ENCODE peak calls at places on chromosomes 5 and 9, in ten cellular contexts. One of them, this sample, is unnamed.

GRCh38 chr9:136683173-136683745 is 4.0 kb downstream of the AGPAT2 start:
- DNase-seq in OCI-LY7: no peak
- DNase-seq in adrenal gland: no peak
- DNase-seq in hepatocyte: no peak
- DNase-seq in mammary epithelial cell: no peak
- DNase-seq in GM12865: no peak
- DNase-seq in H1: peak; percentile 49
- DNase-seq in CD8-positive, alpha-beta T cell: no peak
- DNase-seq in Caco-2: no peak
- DNase-seq in ovary: no peak
- DNase-seq in this sample: no peak

GRCh38 chr9:34508951-34509350 is 13.8 kb downstream of the ENHO start:
- DNase-seq in ovary: no peak
- DNase-seq in adrenal gland: no peak
- DNase-seq in OCI-LY7: no peak
- DNase-seq in GM12865: no peak
- DNase-seq in hepatocyte: no peak
- DNase-seq in Caco-2: no peak
- DNase-seq in H1: no peak
- DNase-seq in mammary epithelial cell: no peak
- DNase-seq in CD8-positive, alpha-beta T cell: no peak
- DNase-seq in this sample: no peak

GRCh38 chr9:18989865-18990264 is 43.1 kb downstream of the SAXO1 start:
- DNase-seq in GM12865: no peak
- DNase-seq in OCI-LY7: no peak
- DNase-seq in ovary: no peak
- DNase-seq in CD8-positive, alpha-beta T cell: no peak
- DNase-seq in Caco-2: no peak
- DNase-seq in hepatocyte: no peak
- DNase-seq in H1: no peak
- DNase-seq in adrenal gland: no peak
- DNase-seq in mammary epithelial cell: no peak
- DNase-seq in this sample: no peak

GRCh38 chr5:20649966-20650365 is 662.0 kb upstream of the CDH18 start:
- DNase-seq in hepatocyte: no peak
- DNase-seq in CD8-positive, alpha-beta T cell: no peak
- DNase-seq in mammary epithelial cell: no peak
- DNase-seq in OCI-LY7: no peak
- DNase-seq in ovary: no peak
- DNase-seq in adrenal gland: no peak
- DNase-seq in GM12865: no peak
- DNase-seq in H1: no peak
- DNase-seq in Caco-2: no peak
- DNase-seq in this sample: no peak

GRCh38 chr9:136222166-136222895 is 17.4 kb upstream of the LHX3 start:
- DNase-seq in ovary: no peak
- DNase-seq in GM12865: no peak
- DNase-seq in adrenal gland: no peak
- DNase-seq in mammary epithelial cell: no peak
- DNase-seq in CD8-positive, alpha-beta T cell: no peak
- DNase-seq in H1: no peak
- DNase-seq in hepatocyte: no peak
- DNase-seq in OCI-LY7: no peak
- DNase-seq in Caco-2: no peak
- DNase-seq in this sample: no peak

GRCh38 chr9:73157811-73158210 is 6.1 kb downstream of the ANXA1 start:
- DNase-seq in adrenal gland: no peak
- DNase-seq in CD8-positive, alpha-beta T cell: no peak
- DNase-seq in Caco-2: no peak
- DNase-seq in hepatocyte: no peak
- DNase-seq in mammary epithelial cell: no peak
- DNase-seq in GM12865: no peak
- DNase-seq in OCI-LY7: no peak
- DNase-seq in H1: no peak
- DNase-seq in ovary: no peak
- DNase-seq in this sample: no peak

GRCh38 chr5:52269853-52270252 is 517.9 kb upstream of the ITGA1 start:
- DNase-seq in H1: no peak
- DNase-seq in hepatocyte: no peak
- DNase-seq in Caco-2: no peak
- DNase-seq in mammary epithelial cell: no peak
- DNase-seq in CD8-positive, alpha-beta T cell: no peak
- DNase-seq in GM12865: no peak
- DNase-seq in OCI-LY7: no peak
- DNase-seq in ovary: no peak
- DNase-seq in adrenal gland: no peak
- DNase-seq in this sample: no peak

GRCh38 chr9:33220681-33221567 is 19.0 kb upstream of the SPINK4 start:
- DNase-seq in mammary epithelial cell: no peak
- DNase-seq in ovary: no peak
- DNase-seq in GM12865: no peak
- DNase-seq in H1: no peak
- DNase-seq in Caco-2: no peak
- DNase-seq in OCI-LY7: peak; percentile 65
- DNase-seq in CD8-positive, alpha-beta T cell: no peak
- DNase-seq in hepatocyte: no peak
- DNase-seq in adrenal gland: no peak
- DNase-seq in this sample: no peak

GRCh38 chr5:77972545-77973252 is 196.6 kb upstream of the TBCA start:
- DNase-seq in GM12865: peak; percentile 80
- DNase-seq in Caco-2: no peak
- DNase-seq in OCI-LY7: no peak
- DNase-seq in H1: no peak
- DNase-seq in hepatocyte: peak; percentile 21
- DNase-seq in mammary epithelial cell: no peak
- DNase-seq in ovary: no peak
- DNase-seq in adrenal gland: no peak
- DNase-seq in CD8-positive, alpha-beta T cell: no peak
- DNase-seq in this sample: no peak

GRCh38 chr5:77970891-77971290 is 194.8 kb upstream of the TBCA start:
- DNase-seq in ovary: no peak
- DNase-seq in OCI-LY7: no peak
- DNase-seq in Caco-2: no peak
- DNase-seq in hepatocyte: no peak
- DNase-seq in CD8-positive, alpha-beta T cell: no peak
- DNase-seq in H1: no peak
- DNase-seq in mammary epithelial cell: no peak
- DNase-seq in adrenal gland: no peak
- DNase-seq in GM12865: no peak
- DNase-seq in this sample: no peak

GRCh38 chr5:77971965-77972544 is 195.9 kb upstream of the TBCA start:
- DNase-seq in GM12865: no peak
- DNase-seq in OCI-LY7: no peak
- DNase-seq in hepatocyte: no peak
- DNase-seq in H1: no peak
- DNase-seq in adrenal gland: no peak
- DNase-seq in CD8-positive, alpha-beta T cell: no peak
- DNase-seq in Caco-2: no peak
- DNase-seq in ovary: no peak
- DNase-seq in mammary epithelial cell: no peak
- DNase-seq in this sample: no peak

GRCh38 chr5:77974576-77974975 is 198.4 kb upstream of the TBCA start:
- DNase-seq in GM12865: no peak
- DNase-seq in H1: no peak
- DNase-seq in OCI-LY7: no peak
- DNase-seq in mammary epithelial cell: no peak
- DNase-seq in Caco-2: no peak
- DNase-seq in CD8-positive, alpha-beta T cell: no peak
- DNase-seq in ovary: no peak
- DNase-seq in hepatocyte: no peak
- DNase-seq in adrenal gland: no peak
- DNase-seq in this sample: no peak

DNA sequence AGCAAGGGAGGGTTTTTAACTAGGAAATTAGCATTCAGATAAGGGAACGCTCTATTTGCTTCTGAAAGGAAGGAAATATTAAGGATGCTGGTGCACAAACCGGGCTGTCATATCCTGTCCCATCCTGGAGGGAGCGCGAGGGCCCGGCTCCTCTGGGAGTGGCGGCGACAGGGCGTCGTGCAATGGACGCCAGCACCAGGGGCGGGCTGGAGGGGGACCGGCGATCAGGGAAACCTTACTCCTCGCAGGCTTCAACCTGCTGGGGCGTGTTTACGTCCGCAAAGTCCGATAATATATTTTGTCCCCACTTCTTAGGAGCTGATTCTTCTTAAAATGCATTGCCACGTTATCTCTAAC is 197.1 kb upstream of the TBCA start:
- DNase-seq in Caco-2: no peak
- DNase-seq in adrenal gland: no peak
- DNase-seq in OCI-LY7: no peak
- DNase-seq in GM12865: no peak
- DNase-seq in H1: no peak
- DNase-seq in ovary: no peak
- DNase-seq in mammary epithelial cell: no peak
- DNase-seq in hepatocyte: no peak
- DNase-seq in CD8-positive, alpha-beta T cell: no peak
- DNase-seq in this sample: no peak
- TF ChIP-seq CTCF in Caco-2: no peak
- TF ChIP-seq CTCF in adrenal gland: no peak
- TF ChIP-seq CTCF in OCI-LY7: no peak
- TF ChIP-seq CTCF in GM12865: no peak
- TF ChIP-seq CTCF in H1: peak; percentile 35
- TF ChIP-seq CTCF in ovary: no peak
- TF ChIP-seq CTCF in mammary epithelial cell: no peak
- TF ChIP-seq CTCF in hepatocyte: no peak
- TF ChIP-seq CTCF in CD8-positive, alpha-beta T cell: no peak
- TF ChIP-seq CTCF in this sample: no peak

GRCh38 chr9:107489144-107489673 is 360 bp downstream of the KLF4 start:
- DNase-seq in GM12865: peak; percentile 23
- DNase-seq in ovary: no peak
- DNase-seq in hepatocyte: no peak
- DNase-seq in OCI-LY7: no peak
- DNase-seq in Caco-2: no peak
- DNase-seq in CD8-positive, alpha-beta T cell: no peak
- DNase-seq in H1: no peak
- DNase-seq in mammary epithelial cell: no peak
- DNase-seq in adrenal gland: no peak
- DNase-seq in this sample: no peak

GRCh38 chr9:107488400-107489143 is 997 bp downstream of the KLF4 start:
- DNase-seq in hepatocyte: peak; percentile 81
- DNase-seq in CD8-positive, alpha-beta T cell: no peak
- DNase-seq in OCI-LY7: no peak
- DNase-seq in Caco-2: peak; percentile 44
- DNase-seq in mammary epithelial cell: peak; percentile 70
- DNase-seq in adrenal gland: peak; percentile 81
- DNase-seq in GM12865: peak; percentile 24
- DNase-seq in H1: peak; percentile 68
- DNase-seq in ovary: peak; percentile 72
- DNase-seq in this sample: no peak

GRCh38 chr9:107486674-107487520 is 2.7 kb downstream of the KLF4 start:
- DNase-seq in adrenal gland: peak; percentile 32
- DNase-seq in Caco-2: no peak
- DNase-seq in mammary epithelial cell: no peak
- DNase-seq in hepatocyte: no peak
- DNase-seq in GM12865: no peak
- DNase-seq in CD8-positive, alpha-beta T cell: no peak
- DNase-seq in ovary: peak; percentile 20
- DNase-seq in OCI-LY7: no peak
- DNase-seq in H1: no peak
- DNase-seq in this sample: no peak

GRCh38 chr9:107489687-107490605 is at the start of gene KLF4:
- DNase-seq in Caco-2: peak; percentile 90
- DNase-seq in ovary: peak; percentile 91
- DNase-seq in mammary epithelial cell: peak; percentile 91
- DNase-seq in CD8-positive, alpha-beta T cell: peak; percentile 33
- DNase-seq in adrenal gland: peak; percentile 94
- DNase-seq in GM12865: peak; percentile 93
- DNase-seq in H1: peak; percentile 84
- DNase-seq in OCI-LY7: no peak
- DNase-seq in hepatocyte: peak; percentile 97
- DNase-seq in this sample: no peak

DNA sequence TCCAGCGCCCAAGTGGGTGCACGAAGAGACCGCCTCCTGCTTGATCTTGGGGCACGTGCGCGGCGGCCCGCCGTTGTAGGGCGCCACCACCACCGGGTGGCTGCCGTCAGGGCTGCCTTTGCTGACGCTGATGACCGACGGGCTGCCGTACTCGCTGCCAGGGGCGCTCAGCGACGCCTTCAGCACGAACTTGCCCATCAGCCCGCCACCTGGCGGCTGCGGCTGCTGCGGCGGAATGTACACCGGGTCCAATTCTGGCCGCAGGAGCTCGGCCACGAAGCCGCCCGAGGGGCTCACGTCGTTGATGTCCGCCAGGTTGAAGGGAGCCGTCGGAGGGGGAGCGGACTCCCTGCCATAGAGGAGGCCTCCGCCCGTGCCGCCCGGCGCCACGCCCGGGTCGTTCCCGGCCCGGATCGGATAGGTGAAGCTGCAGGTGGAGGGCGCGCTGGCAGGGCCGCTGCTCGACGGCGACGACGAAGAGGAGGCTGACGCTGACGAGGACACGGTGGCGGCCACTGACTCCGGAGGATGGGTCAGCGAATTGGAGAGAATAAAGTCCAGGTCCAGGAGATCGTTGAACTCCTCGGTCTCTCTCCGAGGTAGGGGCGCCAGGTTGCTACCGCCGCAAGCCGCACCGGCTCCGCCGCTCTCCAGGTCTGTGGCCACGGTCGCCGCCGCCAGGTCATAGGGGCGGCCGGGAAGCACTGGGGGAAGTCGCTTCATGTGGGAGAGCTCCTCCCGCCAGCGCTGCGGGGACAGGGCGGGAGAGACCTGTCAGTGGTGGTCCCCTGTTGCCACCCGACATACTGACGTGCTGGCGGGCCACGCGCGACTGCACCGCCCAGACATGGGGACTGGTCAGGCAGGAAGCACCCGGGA is 1.8 kb downstream of the KLF4 start:
- DNase-seq in ovary: peak; percentile 60
- DNase-seq in CD8-positive, alpha-beta T cell: no peak
- DNase-seq in H1: peak; percentile 84
- DNase-seq in OCI-LY7: no peak
- DNase-seq in mammary epithelial cell: no peak
- DNase-seq in hepatocyte: peak; percentile 85
- DNase-seq in GM12865: peak; percentile 60
- DNase-seq in adrenal gland: peak; percentile 43
- DNase-seq in Caco-2: no peak
- DNase-seq in this sample: no peak
- H3K4me3 ChIP-seq in ovary: peak overlapping the region; percentile 64
- H3K4me3 ChIP-seq in CD8-positive, alpha-beta T cell: no peak overlapping the region
- H3K4me3 ChIP-seq in H1: peak overlapping the region; percentile 50
- H3K4me3 ChIP-seq in OCI-LY7: no peak overlapping the region
- H3K4me3 ChIP-seq in mammary epithelial cell: peak overlapping the region; percentile 93
- H3K4me3 ChIP-seq in hepatocyte: peak overlapping the region; percentile 91
- H3K4me3 ChIP-seq in GM12865: no peak overlapping the region
- H3K4me3 ChIP-seq in adrenal gland: peak overlapping the region; percentile 46
- H3K4me3 ChIP-seq in Caco-2: peak overlapping the region; percentile 75
- H3K4me3 ChIP-seq in this sample: peak overlapping the region; percentile 71

GRCh38 chr5:181142054-181142453 is 5.3 kb upstream of the OR2V2 start:
- DNase-seq in Caco-2: no peak
- DNase-seq in GM12865: peak; percentile 63
- DNase-seq in ovary: no peak
- DNase-seq in adrenal gland: no peak
- DNase-seq in hepatocyte: no peak
- DNase-seq in mammary epithelial cell: no peak
- DNase-seq in OCI-LY7: no peak
- DNase-seq in CD8-positive, alpha-beta T cell: no peak
- DNase-seq in H1: no peak
- DNase-seq in this sample: no peak

GRCh38 chr5:181134259-181134658 is 3.3 kb upstream of the OR2V1 start:
- DNase-seq in CD8-positive, alpha-beta T cell: no peak
- DNase-seq in adrenal gland: no peak
- DNase-seq in GM12865: no peak
- DNase-seq in mammary epithelial cell: no peak
- DNase-seq in hepatocyte: no peak
- DNase-seq in H1: no peak
- DNase-seq in OCI-LY7: no peak
- DNase-seq in ovary: no peak
- DNase-seq in Caco-2: no peak
- DNase-seq in this sample: no peak

GRCh38 chr5:181136361-181136955 is 5.5 kb upstream of the OR2V1 start:
- DNase-seq in ovary: no peak
- DNase-seq in CD8-positive, alpha-beta T cell: no peak
- DNase-seq in hepatocyte: no peak
- DNase-seq in GM12865: no peak
- DNase-seq in OCI-LY7: no peak
- DNase-seq in mammary epithelial cell: no peak
- DNase-seq in H1: no peak
- DNase-seq in adrenal gland: no peak
- DNase-seq in Caco-2: no peak
- DNase-seq in this sample: no peak

GRCh38 chr5:181140766-181141165 is 6.6 kb upstream of the OR2V2 start:
- DNase-seq in Caco-2: no peak
- DNase-seq in CD8-positive, alpha-beta T cell: no peak
- DNase-seq in hepatocyte: no peak
- DNase-seq in mammary epithelial cell: no peak
- DNase-seq in ovary: no peak
- DNase-seq in OCI-LY7: no peak
- DNase-seq in adrenal gland: no peak
- DNase-seq in GM12865: no peak
- DNase-seq in H1: no peak
- DNase-seq in this sample: no peak

DNA sequence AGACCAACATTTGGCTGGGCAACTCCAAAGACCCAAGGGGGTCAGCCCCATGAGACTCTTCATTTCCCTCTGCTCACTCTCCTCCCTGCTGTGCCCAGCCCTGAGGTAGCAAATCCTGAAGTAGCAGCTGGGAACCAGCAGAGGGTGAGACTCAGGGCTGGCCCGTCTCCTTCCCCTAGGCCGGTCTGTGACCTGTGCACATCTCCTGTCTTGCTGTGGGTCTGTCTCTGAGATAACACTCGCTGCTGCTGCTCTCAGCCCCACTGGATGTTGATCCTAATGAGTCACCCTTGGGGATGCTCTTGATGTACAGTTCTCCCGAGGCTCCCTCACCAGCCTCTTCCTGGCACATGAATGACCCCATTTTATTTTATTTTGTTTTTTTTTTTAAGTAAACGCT is 7.3 kb upstream of the OR2V1 start:
- DNase-seq in ovary: no peak
- DNase-seq in Caco-2: peak; percentile 15
- DNase-seq in mammary epithelial cell: no peak
- DNase-seq in OCI-LY7: no peak
- DNase-seq in H1: no peak
- DNase-seq in hepatocyte: no peak
- DNase-seq in CD8-positive, alpha-beta T cell: no peak
- DNase-seq in GM12865: no peak
- DNase-seq in adrenal gland: no peak
- DNase-seq in this sample: no peak
- TF ChIP-seq CTCF in ovary: no peak
- TF ChIP-seq CTCF in Caco-2: no peak
- TF ChIP-seq CTCF in mammary epithelial cell: no peak
- TF ChIP-seq CTCF in OCI-LY7: no peak
- TF ChIP-seq CTCF in H1: peak; percentile 42
- TF ChIP-seq CTCF in hepatocyte: no peak
- TF ChIP-seq CTCF in CD8-positive, alpha-beta T cell: no peak
- TF ChIP-seq CTCF in GM12865: no peak
- TF ChIP-seq CTCF in adrenal gland: no peak
- TF ChIP-seq CTCF in this sample: peak; percentile 3

GRCh38 chr9:99350461-99350860 is 128.4 kb downstream of the SEC61B start:
- DNase-seq in mammary epithelial cell: no peak
- DNase-seq in hepatocyte: no peak
- DNase-seq in GM12865: no peak
- DNase-seq in Caco-2: no peak
- DNase-seq in CD8-positive, alpha-beta T cell: no peak
- DNase-seq in OCI-LY7: no peak
- DNase-seq in adrenal gland: no peak
- DNase-seq in H1: no peak
- DNase-seq in ovary: no peak
- DNase-seq in this sample: no peak

GRCh38 chr9:99351647-99352046 is 129.6 kb downstream of the SEC61B start:
- DNase-seq in OCI-LY7: peak; percentile 2
- DNase-seq in hepatocyte: no peak
- DNase-seq in adrenal gland: no peak
- DNase-seq in GM12865: no peak
- DNase-seq in mammary epithelial cell: no peak
- DNase-seq in Caco-2: no peak
- DNase-seq in H1: no peak
- DNase-seq in CD8-positive, alpha-beta T cell: no peak
- DNase-seq in ovary: no peak
- DNase-seq in this sample: no peak

GRCh38 chr9:99354104-99354503 is 132.0 kb downstream of the SEC61B start:
- DNase-seq in GM12865: no peak
- DNase-seq in Caco-2: no peak
- DNase-seq in CD8-positive, alpha-beta T cell: no peak
- DNase-seq in H1: no peak
- DNase-seq in mammary epithelial cell: no peak
- DNase-seq in ovary: no peak
- DNase-seq in hepatocyte: no peak
- DNase-seq in OCI-LY7: no peak
- DNase-seq in adrenal gland: no peak
- DNase-seq in this sample: no peak

GRCh38 chr9:99352786-99353185 is 130.7 kb downstream of the SEC61B start:
- DNase-seq in Caco-2: no peak
- DNase-seq in hepatocyte: no peak
- DNase-seq in OCI-LY7: no peak
- DNase-seq in H1: no peak
- DNase-seq in GM12865: no peak
- DNase-seq in adrenal gland: no peak
- DNase-seq in ovary: no peak
- DNase-seq in mammary epithelial cell: no peak
- DNase-seq in CD8-positive, alpha-beta T cell: no peak
- DNase-seq in this sample: no peak

GRCh38 chr9:99353408-99353807 is 131.3 kb downstream of the SEC61B start:
- DNase-seq in CD8-positive, alpha-beta T cell: no peak
- DNase-seq in OCI-LY7: no peak
- DNase-seq in H1: no peak
- DNase-seq in Caco-2: no peak
- DNase-seq in mammary epithelial cell: peak; percentile 74
- DNase-seq in hepatocyte: no peak
- DNase-seq in ovary: no peak
- DNase-seq in adrenal gland: peak; percentile 53
- DNase-seq in GM12865: no peak
- DNase-seq in this sample: no peak
- H3K4me3 ChIP-seq in CD8-positive, alpha-beta T cell: no peak overlapping the region
- H3K4me3 ChIP-seq in OCI-LY7: no peak overlapping the region
- H3K4me3 ChIP-seq in H1: no peak overlapping the region
- H3K4me3 ChIP-seq in Caco-2: no peak overlapping the region
- H3K4me3 ChIP-seq in mammary epithelial cell: no peak overlapping the region
- H3K4me3 ChIP-seq in hepatocyte: no peak overlapping the region
- H3K4me3 ChIP-seq in ovary: no peak overlapping the region
- H3K4me3 ChIP-seq in adrenal gland: no peak overlapping the region
- H3K4me3 ChIP-seq in GM12865: no peak overlapping the region
- H3K4me3 ChIP-seq in this sample: no peak overlapping the region

This sample was measured in epithelial cell of proximal tubule.